ENCODE peak calls at places on chromosomes 1 and 21, in seven cellular contexts. C is T-helper 1 cell; R is frontal cortex; Y is NCI-H1092 treated with DMSO at 0.1 percent for 48 hours; S is stimulated activated CD8-positive, alpha-beta memory T cell treated with anti-CD3 and anti-CD28 coated beads, Interleukin-12 subunit alpha, Interleukin-12 subunit beta, amount 100 ng/mL, for 4 hours; F is AG08396; D is GM04504. P is an unnamed sample.

GRCh38 chr1:25944986-25945385 is 38.8 kb upstream of the STMN1 start:
- DNase-seq in C (no peak), R (no peak), Y (no peak), S (no peak), F (no peak), D (no peak), P (no peak)

GRCh38 chr1:109787211-109787844 is 23.6 kb upstream of the EPS8L3 start:
- DNase-seq in C (no peak), R (no peak), Y (no peak), S (no peak), F (no peak), D (no peak), P (no peak)

GRCh38 chr1:30469426-30469825 is 254.0 kb downstream of the MATN1 start:
- DNase-seq in C (no peak), R (no peak), Y (no peak), S (no peak), F (no peak), D (no peak), P (no peak)

GRCh38 chr1:78553859-78554258 is 63.1 kb downstream of the PTGFR start:
- DNase-seq in C (no peak), R (no peak), Y (no peak), S (no peak), F (peak), D (no peak), P (no peak)

GRCh38 chr1:94335950-94336349 is 82.2 kb upstream of the ABCD3 start:
- DNase-seq in C (no peak), R (peak), Y (peak), S (no peak), F (peak), D (peak), P (no peak)

GRCh38 chr1:3924871-3925655 is 25.0 kb upstream of the C1orf174 start:
- DNase-seq in C (no peak), R (no peak), Y (no peak), S (no peak), F (no peak), D (no peak), P (no peak)

GRCh38 chr1:157431751-157432150 is 120.6 kb downstream of the FCRL5 start:
- DNase-seq in C (no peak), R (no peak), Y (no peak), S (no peak), F (peak), D (no peak), P (no peak)

GRCh38 chr1:187871177-187871576 is 1042.4 kb downstream of the PLA2G4A start:
- DNase-seq in C (no peak), R (no peak), Y (no peak), S (no peak), F (no peak), D (no peak), P (no peak)

GRCh38 chr21:29175408-29176147 is 45.1 kb downstream of the MAP3K7CL start:
- DNase-seq in C (no peak), R (no peak), Y (peak), S (no peak), F (no peak), D (no peak), P (no peak)

GRCh38 chr1:2414297-2414958 is 2.1 kb upstream of the PEX10 start:
- DNase-seq in C (peak), R (peak), Y (peak), S (peak), F (peak), D (no peak), P (peak)

GRCh38 chr1:46447499-46448108 is 42.0 kb upstream of the DMBX1 start:
- DNase-seq in C (no peak), R (no peak), Y (no peak), S (no peak), F (no peak), D (no peak), P (no peak)

P was measured in GM12892.